ENCODE peak calls at places on chromosomes 12 and 14, in seven cellular contexts. One of them, this sample, is unnamed.

GRCh38 chr12:28424965-28425364 is 234.7 kb downstream of the CCDC91 start:
- DNase-seq in PC-9: no peak
- DNase-seq in fibroblast of villous mesenchyme: peak; percentile 49
- DNase-seq in choroid plexus epithelial cell: peak; percentile 90
- DNase-seq in IMR-90: peak; percentile 65
- DNase-seq in cardiac fibroblast: peak; percentile 95
- DNase-seq in AG04450: no peak
- DNase-seq in this sample: peak; percentile 89

GRCh38 chr12:108312885-108313203 is 26.3 kb downstream of the CMKLR1 start:
- DNase-seq in PC-9: no peak
- DNase-seq in fibroblast of villous mesenchyme: peak; percentile 35
- DNase-seq in choroid plexus epithelial cell: no peak
- DNase-seq in IMR-90: no peak
- DNase-seq in cardiac fibroblast: peak; percentile 47
- DNase-seq in AG04450: no peak
- DNase-seq in this sample: no peak

GRCh38 chr12:113586461-113586860 is 114.8 kb upstream of the LHX5 start:
- DNase-seq in PC-9: no peak
- DNase-seq in fibroblast of villous mesenchyme: no peak
- DNase-seq in choroid plexus epithelial cell: no peak
- DNase-seq in IMR-90: no peak
- DNase-seq in cardiac fibroblast: no peak
- DNase-seq in AG04450: no peak
- DNase-seq in this sample: no peak

GRCh38 chr12:10368206-10369171 is 21.4 kb downstream of the KLRK1 start:
- DNase-seq in PC-9: no peak
- DNase-seq in fibroblast of villous mesenchyme: no peak
- DNase-seq in choroid plexus epithelial cell: no peak
- DNase-seq in IMR-90: no peak
- DNase-seq in cardiac fibroblast: peak; percentile 5
- DNase-seq in AG04450: no peak
- DNase-seq in this sample: no peak

GRCh38 chr12:80226576-80226975 is 127.2 kb downstream of the OTOGL start:
- DNase-seq in PC-9: no peak
- DNase-seq in fibroblast of villous mesenchyme: peak; percentile 21
- DNase-seq in choroid plexus epithelial cell: peak; percentile 28
- DNase-seq in IMR-90: peak; percentile 68
- DNase-seq in cardiac fibroblast: peak; percentile 46
- DNase-seq in AG04450: no peak
- DNase-seq in this sample: peak; percentile 44

GRCh38 chr12:88578821-88579518 is 1.3 kb downstream of the KITLG start:
- DNase-seq in PC-9: peak; percentile 30
- DNase-seq in fibroblast of villous mesenchyme: no peak
- DNase-seq in choroid plexus epithelial cell: peak; percentile 20
- DNase-seq in IMR-90: no peak
- DNase-seq in cardiac fibroblast: no peak
- DNase-seq in AG04450: no peak
- DNase-seq in this sample: no peak

GRCh38 chr14:58297412-58297761 is 968 bp upstream of the ARID4A start:
- DNase-seq in PC-9: no peak
- DNase-seq in fibroblast of villous mesenchyme: peak; percentile 86
- DNase-seq in choroid plexus epithelial cell: peak; percentile 72
- DNase-seq in IMR-90: no peak
- DNase-seq in cardiac fibroblast: peak; percentile 60
- DNase-seq in AG04450: peak; percentile 7
- DNase-seq in this sample: no peak

GRCh38 chr12:41242613-41243012 is 54.5 kb downstream of the PDZRN4 start:
- DNase-seq in PC-9: no peak
- DNase-seq in fibroblast of villous mesenchyme: no peak
- DNase-seq in choroid plexus epithelial cell: no peak
- DNase-seq in IMR-90: no peak
- DNase-seq in cardiac fibroblast: no peak
- DNase-seq in AG04450: no peak
- DNase-seq in this sample: no peak

GRCh38 chr12:58575281-58575680 is 345.0 kb downstream of the LRIG3 start:
- DNase-seq in PC-9: no peak
- DNase-seq in fibroblast of villous mesenchyme: peak; percentile 77
- DNase-seq in choroid plexus epithelial cell: peak; percentile 77
- DNase-seq in IMR-90: peak; percentile 94
- DNase-seq in cardiac fibroblast: peak; percentile 61
- DNase-seq in AG04450: peak; percentile 77
- DNase-seq in this sample: no peak

GRCh38 chr12:810635-811415 is 58.4 kb downstream of the WNK1 start:
- DNase-seq in PC-9: no peak
- DNase-seq in fibroblast of villous mesenchyme: peak; percentile 20
- DNase-seq in choroid plexus epithelial cell: no peak
- DNase-seq in IMR-90: peak; percentile 23
- DNase-seq in cardiac fibroblast: no peak
- DNase-seq in AG04450: no peak
- DNase-seq in this sample: no peak

GRCh38 chr14:24113379-24113800 is 1.2 kb upstream of the DCAF11 start:
- DNase-seq in PC-9: no peak
- DNase-seq in fibroblast of villous mesenchyme: no peak
- DNase-seq in choroid plexus epithelial cell: no peak
- DNase-seq in IMR-90: no peak
- DNase-seq in cardiac fibroblast: no peak
- DNase-seq in AG04450: no peak
- DNase-seq in this sample: no peak

GRCh38 chr14:37970696-37971095 is 237.0 kb upstream of the SSTR1 start:
- DNase-seq in PC-9: no peak
- DNase-seq in fibroblast of villous mesenchyme: no peak
- DNase-seq in choroid plexus epithelial cell: no peak
- DNase-seq in IMR-90: no peak
- DNase-seq in cardiac fibroblast: no peak
- DNase-seq in AG04450: no peak
- DNase-seq in this sample: no peak

GRCh38 chr14:24715239-24715638 is 81.2 kb upstream of the GZMB start:
- DNase-seq in PC-9: no peak
- DNase-seq in fibroblast of villous mesenchyme: no peak
- DNase-seq in choroid plexus epithelial cell: no peak
- DNase-seq in IMR-90: no peak
- DNase-seq in cardiac fibroblast: no peak
- DNase-seq in AG04450: no peak
- DNase-seq in this sample: no peak

GRCh38 chr12:22121224-22121623 is 75.2 kb downstream of the CMAS start:
- DNase-seq in PC-9: peak; percentile 34
- DNase-seq in fibroblast of villous mesenchyme: no peak
- DNase-seq in choroid plexus epithelial cell: no peak
- DNase-seq in IMR-90: no peak
- DNase-seq in cardiac fibroblast: no peak
- DNase-seq in AG04450: no peak
- DNase-seq in this sample: no peak

GRCh38 chr14:90040411-90040810 is 21.4 kb upstream of the KCNK13 start:
- DNase-seq in PC-9: no peak
- DNase-seq in fibroblast of villous mesenchyme: no peak
- DNase-seq in choroid plexus epithelial cell: no peak
- DNase-seq in IMR-90: no peak
- DNase-seq in cardiac fibroblast: no peak
- DNase-seq in AG04450: no peak
- DNase-seq in this sample: no peak

GRCh38 chr14:56002876-56003625 is 115.2 kb upstream of the PELI2 start:
- DNase-seq in PC-9: no peak
- DNase-seq in fibroblast of villous mesenchyme: no peak
- DNase-seq in choroid plexus epithelial cell: no peak
- DNase-seq in IMR-90: no peak
- DNase-seq in cardiac fibroblast: no peak
- DNase-seq in AG04450: no peak
- DNase-seq in this sample: no peak

GRCh38 chr14:56004323-56004722 is 113.9 kb upstream of the PELI2 start:
- DNase-seq in PC-9: no peak
- DNase-seq in fibroblast of villous mesenchyme: no peak
- DNase-seq in choroid plexus epithelial cell: peak; percentile 6
- DNase-seq in IMR-90: no peak
- DNase-seq in cardiac fibroblast: peak; percentile 19
- DNase-seq in AG04450: no peak
- DNase-seq in this sample: no peak

GRCh38 chr14:56005580-56006053 is 112.6 kb upstream of the PELI2 start:
- DNase-seq in PC-9: no peak
- DNase-seq in fibroblast of villous mesenchyme: peak; percentile 73
- DNase-seq in choroid plexus epithelial cell: no peak
- DNase-seq in IMR-90: peak; percentile 4
- DNase-seq in cardiac fibroblast: peak; percentile 48
- DNase-seq in AG04450: peak; percentile 15
- DNase-seq in this sample: no peak

GRCh38 chr14:56004807-56005579 is 113.2 kb upstream of the PELI2 start:
- DNase-seq in PC-9: peak; percentile 12
- DNase-seq in fibroblast of villous mesenchyme: peak; percentile 85
- DNase-seq in choroid plexus epithelial cell: peak; percentile 89
- DNase-seq in IMR-90: peak; percentile 77
- DNase-seq in cardiac fibroblast: peak; percentile 90
- DNase-seq in AG04450: peak; percentile 44
- DNase-seq in this sample: peak; percentile 73

GRCh38 chr14:56008160-56008559 is 110.1 kb upstream of the PELI2 start:
- DNase-seq in PC-9: no peak
- DNase-seq in fibroblast of villous mesenchyme: no peak
- DNase-seq in choroid plexus epithelial cell: no peak
- DNase-seq in IMR-90: no peak
- DNase-seq in cardiac fibroblast: no peak
- DNase-seq in AG04450: no peak
- DNase-seq in this sample: no peak
- TF ChIP-seq CTCF in PC-9: no peak
- TF ChIP-seq CTCF in fibroblast of villous mesenchyme: no peak
- TF ChIP-seq CTCF in choroid plexus epithelial cell: no peak
- TF ChIP-seq CTCF in IMR-90: no peak
- TF ChIP-seq CTCF in cardiac fibroblast: no peak
- TF ChIP-seq CTCF in AG04450: no peak
- TF ChIP-seq CTCF in this sample: no peak

DNA sequence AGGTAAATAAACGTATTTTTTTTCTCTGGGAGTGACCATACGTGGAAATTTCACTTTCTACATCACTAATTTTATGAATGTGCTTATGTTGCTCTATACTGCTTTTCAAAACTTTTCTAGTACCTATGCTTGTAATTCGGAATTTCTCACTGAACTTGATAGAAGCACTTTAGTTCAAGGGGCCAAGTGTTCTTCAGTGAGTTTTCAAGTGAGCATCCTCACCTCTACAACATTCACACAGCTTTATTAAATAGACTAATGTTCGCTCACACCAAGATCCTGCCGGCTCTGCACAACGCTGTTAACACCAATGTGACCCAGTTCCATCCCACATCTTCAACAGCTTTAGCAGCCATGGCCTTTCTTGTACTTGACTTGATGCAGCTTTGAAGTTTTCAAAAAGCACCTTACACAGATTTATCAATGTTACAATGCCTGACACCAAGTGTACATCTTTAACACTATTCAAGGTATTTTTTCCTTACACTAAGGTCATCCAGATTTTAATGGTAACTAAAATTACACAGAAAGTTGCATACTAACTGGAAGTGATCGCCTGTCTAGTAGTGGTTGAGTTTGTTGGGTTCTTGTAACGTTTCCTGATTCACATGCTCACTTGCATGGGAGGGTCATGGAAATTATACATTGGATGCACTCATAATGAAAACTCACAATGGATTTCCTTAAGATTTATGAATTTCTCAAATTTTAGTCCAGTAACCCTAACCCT is 4.5 kb downstream of the UBC start:
- DNase-seq in PC-9: no peak
- DNase-seq in fibroblast of villous mesenchyme: peak; percentile 47
- DNase-seq in choroid plexus epithelial cell: peak; percentile 45
- DNase-seq in IMR-90: peak; percentile 48
- DNase-seq in cardiac fibroblast: peak; percentile 45
- DNase-seq in AG04450: no peak
- DNase-seq in this sample: peak; percentile 61
- H3K4me3 ChIP-seq in PC-9: peak overlapping the region; percentile 37
- H3K4me3 ChIP-seq in fibroblast of villous mesenchyme: peak overlapping the region; percentile 40
- H3K4me3 ChIP-seq in choroid plexus epithelial cell: peak overlapping the region; percentile 52
- H3K4me3 ChIP-seq in IMR-90: no peak overlapping the region
- H3K4me3 ChIP-seq in cardiac fibroblast: peak overlapping the region; percentile 55
- H3K4me3 ChIP-seq in AG04450: no peak overlapping the region
- H3K4me3 ChIP-seq in this sample: peak overlapping the region; percentile 60

GRCh38 chr14:104075530-104076151 is 9.9 kb upstream of the ASPG start:
- DNase-seq in PC-9: no peak
- DNase-seq in fibroblast of villous mesenchyme: no peak
- DNase-seq in choroid plexus epithelial cell: peak; percentile 44
- DNase-seq in IMR-90: no peak
- DNase-seq in cardiac fibroblast: no peak
- DNase-seq in AG04450: no peak
- DNase-seq in this sample: no peak
- TF ChIP-seq CTCF in PC-9: peak; percentile 64
- TF ChIP-seq CTCF in fibroblast of villous mesenchyme: peak; percentile 46
- TF ChIP-seq CTCF in choroid plexus epithelial cell: peak; percentile 72
- TF ChIP-seq CTCF in IMR-90: peak; percentile 33
- TF ChIP-seq CTCF in cardiac fibroblast: peak; percentile 28
- TF ChIP-seq CTCF in AG04450: peak; percentile 35
- TF ChIP-seq CTCF in this sample: peak; percentile 66

GRCh38 chr12:110109837-110110535 is 14.2 kb upstream of the IFT81 start:
- DNase-seq in PC-9: no peak
- DNase-seq in fibroblast of villous mesenchyme: no peak
- DNase-seq in choroid plexus epithelial cell: no peak
- DNase-seq in IMR-90: no peak
- DNase-seq in cardiac fibroblast: no peak
- DNase-seq in AG04450: no peak
- DNase-seq in this sample: no peak

GRCh38 chr12:110105961-110106540 is 18.1 kb upstream of the IFT81 start:
- DNase-seq in PC-9: no peak
- DNase-seq in fibroblast of villous mesenchyme: peak; percentile 28
- DNase-seq in choroid plexus epithelial cell: peak; percentile 60
- DNase-seq in IMR-90: no peak
- DNase-seq in cardiac fibroblast: peak; percentile 20
- DNase-seq in AG04450: no peak
- DNase-seq in this sample: no peak

GRCh38 chr12:110108309-110109036 is 15.7 kb upstream of the IFT81 start:
- DNase-seq in PC-9: no peak
- DNase-seq in fibroblast of villous mesenchyme: no peak
- DNase-seq in choroid plexus epithelial cell: no peak
- DNase-seq in IMR-90: no peak
- DNase-seq in cardiac fibroblast: no peak
- DNase-seq in AG04450: no peak
- DNase-seq in this sample: no peak

GRCh38 chr12:110109037-110109836 is 14.9 kb upstream of the IFT81 start:
- DNase-seq in PC-9: peak; percentile 33
- DNase-seq in fibroblast of villous mesenchyme: peak; percentile 100
- DNase-seq in choroid plexus epithelial cell: peak; percentile 99
- DNase-seq in IMR-90: peak; percentile 99
- DNase-seq in cardiac fibroblast: peak; percentile 98
- DNase-seq in AG04450: peak; percentile 97
- DNase-seq in this sample: peak; percentile 40

DNA sequence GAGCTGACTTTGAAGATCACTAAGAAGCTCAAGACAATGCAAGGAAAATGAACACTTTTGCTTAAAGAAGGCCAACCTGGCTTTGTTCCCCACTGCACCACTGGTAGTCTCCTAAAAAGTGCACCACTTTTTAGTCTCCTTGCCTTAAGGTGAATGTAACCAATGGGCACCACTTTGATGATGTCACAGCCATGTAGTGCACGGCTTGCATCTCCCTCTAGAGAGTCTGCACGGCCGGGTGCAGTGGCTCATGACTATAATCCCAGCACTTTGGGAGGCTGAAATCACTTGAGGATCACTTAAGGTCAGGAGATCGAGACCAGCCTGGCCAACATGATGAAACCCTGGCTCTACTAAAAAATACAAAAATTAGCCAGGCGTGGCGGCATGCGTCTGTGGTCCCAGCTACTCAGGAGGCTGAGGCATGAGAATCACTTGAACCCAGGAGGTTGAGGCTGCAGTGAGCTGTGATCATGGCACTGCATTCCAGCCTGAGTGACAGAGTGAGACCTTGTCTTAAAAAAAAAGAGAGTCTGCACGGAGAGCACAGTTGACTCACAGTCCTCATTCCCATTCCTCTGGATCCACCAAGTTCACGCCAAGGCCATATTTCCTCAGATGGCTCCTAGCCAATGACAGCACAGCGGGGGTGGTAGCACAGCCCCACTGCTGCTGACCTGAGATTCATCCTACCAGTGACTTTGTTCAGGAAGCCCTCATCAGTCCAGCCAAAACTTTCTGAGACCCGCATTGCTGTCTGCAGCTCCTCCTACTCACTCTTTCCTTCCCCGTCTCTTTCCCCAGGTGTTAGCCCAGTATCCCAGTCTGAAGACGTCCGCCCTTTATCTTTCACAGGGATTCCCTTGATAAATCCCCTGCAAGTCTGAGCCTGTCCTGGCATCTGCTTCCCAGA is 16.5 kb upstream of the IFT81 start:
- DNase-seq in PC-9: no peak
- DNase-seq in fibroblast of villous mesenchyme: peak; percentile 85
- DNase-seq in choroid plexus epithelial cell: peak; percentile 96
- DNase-seq in IMR-90: peak; percentile 97
- DNase-seq in cardiac fibroblast: peak; percentile 93
- DNase-seq in AG04450: peak; percentile 67
- DNase-seq in this sample: no peak
- H3K4me3 ChIP-seq in PC-9: no peak overlapping the region
- H3K4me3 ChIP-seq in fibroblast of villous mesenchyme: no peak overlapping the region
- H3K4me3 ChIP-seq in choroid plexus epithelial cell: no peak overlapping the region
- H3K4me3 ChIP-seq in IMR-90: no peak overlapping the region
- H3K4me3 ChIP-seq in cardiac fibroblast: no peak overlapping the region
- H3K4me3 ChIP-seq in AG04450: no peak overlapping the region
- H3K4me3 ChIP-seq in this sample: no peak overlapping the region